ENCODE peak calls at places on chromosome 15, in eight cellular contexts. F, S, K, E, T, Q, A and I are unnamed samples. For H3K4me1, the result is how much of the 10 kb centered on the place peaks cover.

GRCh38 chr15:89090791-89091666 is 2.8 kb downstream of the ABHD2 start:
- DNase-seq in F (no peak), S (peak), K (peak), E (no peak), T (no peak), Q (peak), A (peak), I (no peak)

GRCh38 chr15:59158701-59159034 is 48.0 kb upstream of the LDHAL6B start:
- DNase-seq in F (no peak), S (no peak), K (no peak), E (no peak), T (no peak), Q (no peak), A (no peak), I (no peak)

GRCh38 chr15:84834227-84834955 is 17.2 kb downstream of the ALPK3 start:
- DNase-seq in F (no peak), S (no peak), K (no peak), E (no peak), T (no peak), Q (peak), A (peak), I (peak)

GRCh38 chr15:89017370-89018066 is 70.7 kb upstream of the ABHD2 start:
- DNase-seq in F (peak), S (peak), K (peak), E (peak), T (peak), Q (peak), A (peak), I (peak)

GRCh38 chr15:20341901-20342605 is 199.5 kb downstream of the GOLGA6L6 start:
- DNase-seq in F (no peak), S (peak), K (no peak), E (peak), T (peak), Q (peak), A (peak), I (peak)

GRCh38 chr15:87816811-87817210 is 439.7 kb downstream of the NTRK3 start:
- DNase-seq in F (peak), S (no peak), K (peak), E (no peak), T (no peak), Q (no peak), A (no peak), I (no peak)

GRCh38 chr15:74389115-74390048 is 21.9 kb upstream of the CYP11A1 start:
- DNase-seq in F (no peak), S (no peak), K (no peak), E (peak), T (no peak), Q (no peak), A (peak), I (no peak)

GRCh38 chr15:76577879-76578512 is 241.4 kb downstream of the ISL2 start:
- DNase-seq in F (no peak), S (no peak), K (no peak), E (no peak), T (no peak), Q (no peak), A (no peak), I (no peak)

GRCh38 chr15:71455878-71456277 is 340.6 kb downstream of the THSD4 start:
- DNase-seq in F (no peak), S (no peak), K (no peak), E (no peak), T (no peak), Q (no peak), A (no peak), I (no peak)

GRCh38 chr15:69729167-69729748 is 276.6 kb downstream of the RPLP1 start:
- DNase-seq in F (peak), S (no peak), K (peak), E (peak), T (peak), Q (no peak), A (no peak), I (peak)

GRCh38 chr15:50219820-50220219 is 37.8 kb downstream of the SLC27A2 start:
- DNase-seq in F (no peak), S (no peak), K (peak), E (peak), T (no peak), Q (no peak), A (no peak), I (no peak)

GRCh38 chr15:89360294-89360971 is 25.8 kb upstream of the POLG start:
- DNase-seq in F (no peak), S (no peak), K (no peak), E (no peak), T (no peak), Q (no peak), A (no peak), I (peak)

GRCh38 chr15:72797834-72798233 is 14.3 kb upstream of the ADPGK start:
- DNase-seq in F (no peak), S (no peak), K (no peak), E (no peak), T (no peak), Q (no peak), A (no peak), I (no peak)

GRCh38 chr15:85125056-85125661 is 143.5 kb downstream of the PDE8A start:
- DNase-seq in F (no peak), S (no peak), K (peak), E (no peak), T (no peak), Q (no peak), A (no peak), I (peak)

GRCh38 chr15:69692342-69692741 is 239.7 kb downstream of the RPLP1 start:
- DNase-seq in F (no peak), S (no peak), K (no peak), E (no peak), T (no peak), Q (no peak), A (no peak), I (no peak)

GRCh38 chr15:62447742-62448141 is 282.7 kb upstream of the C2CD4B start:
- DNase-seq in F (no peak), S (no peak), K (no peak), E (no peak), T (no peak), Q (no peak), A (no peak), I (no peak)

GRCh38 chr15:29270169-29270955 is 740 bp upstream of the NSMCE3 start:
- DNase-seq in F (no peak), S (no peak), K (peak), E (no peak), T (no peak), Q (no peak), A (no peak), I (no peak)

GRCh38 chr15:85063088-85063487 is 81.4 kb downstream of the PDE8A start:
- DNase-seq in F (no peak), S (no peak), K (peak), E (no peak), T (no peak), Q (no peak), A (no peak), I (no peak)

GRCh38 chr15:23566070-23567050 is 886 bp downstream of the MKRN3 start:
- DNase-seq in F (no peak), S (no peak), K (no peak), E (no peak), T (peak), Q (no peak), A (no peak), I (no peak)

GRCh38 chr15:99718421-99718820 is 14.8 kb downstream of the LYSMD4 start:
- DNase-seq in F (no peak), S (no peak), K (no peak), E (no peak), T (no peak), Q (no peak), A (no peak), I (no peak)

GRCh38 chr15:74504418-74504817 is 36.6 kb upstream of the ARID3B start:
- DNase-seq in F (no peak), S (no peak), K (peak), E (no peak), T (no peak), Q (no peak), A (no peak), I (no peak)

GRCh38 chr15:67924359-67924974 is 84.6 kb upstream of the RNU6-1 start:
- DNase-seq in F (no peak), S (no peak), K (no peak), E (no peak), T (no peak), Q (no peak), A (no peak), I (no peak)

GRCh38 chr15:70259030-70259424 is 161.3 kb upstream of the TLE3 start:
- DNase-seq in F (no peak), S (peak), K (peak), E (peak), T (peak), Q (peak), A (peak), I (no peak)

GRCh38 chr15:57517027-57517671 is 74.6 kb upstream of the MYZAP start:
- DNase-seq in F (no peak), S (no peak), K (no peak), E (no peak), T (no peak), Q (no peak), A (no peak), I (no peak)

GRCh38 chr15:80611543-80612080 is 83.5 kb upstream of the ABHD17C start:
- DNase-seq in F (no peak), S (no peak), K (no peak), E (no peak), T (no peak), Q (no peak), A (no peak), I (no peak)

GRCh38 chr15:73982251-73982962 is 9.7 kb downstream of the STOML1 start:
- DNase-seq in F (no peak), S (peak), K (peak), E (peak), T (no peak), Q (peak), A (peak), I (no peak)

DNA sequence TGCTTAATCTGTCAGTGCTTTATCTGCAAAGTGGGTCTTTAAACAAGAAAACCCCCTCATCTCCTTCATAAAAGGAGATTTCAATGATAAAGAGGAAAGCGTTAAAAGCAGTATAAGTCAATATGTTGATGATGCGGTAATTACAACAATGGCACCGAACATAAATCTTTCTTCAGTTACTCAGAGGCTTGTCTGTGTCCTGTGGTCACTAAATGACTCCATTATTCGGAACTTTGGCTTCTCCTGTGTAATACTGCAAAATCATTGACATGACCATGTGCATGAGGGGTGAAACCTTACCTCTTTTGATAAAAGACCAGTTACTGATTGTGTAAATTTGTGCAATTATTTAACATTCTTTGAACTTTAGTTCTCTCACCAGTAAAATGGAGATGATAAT is 4.8 kb upstream of the USP3 start:
- DNase-seq in F (no peak), S (no peak), K (no peak), E (no peak), T (no peak), Q (no peak), A (no peak), I (no peak)
- H3K4me1 ChIP-seq in F (half or more), S (under half), K (under half), E (under half), T (half or more), Q (under half), A (under half), I (under half)

DNA sequence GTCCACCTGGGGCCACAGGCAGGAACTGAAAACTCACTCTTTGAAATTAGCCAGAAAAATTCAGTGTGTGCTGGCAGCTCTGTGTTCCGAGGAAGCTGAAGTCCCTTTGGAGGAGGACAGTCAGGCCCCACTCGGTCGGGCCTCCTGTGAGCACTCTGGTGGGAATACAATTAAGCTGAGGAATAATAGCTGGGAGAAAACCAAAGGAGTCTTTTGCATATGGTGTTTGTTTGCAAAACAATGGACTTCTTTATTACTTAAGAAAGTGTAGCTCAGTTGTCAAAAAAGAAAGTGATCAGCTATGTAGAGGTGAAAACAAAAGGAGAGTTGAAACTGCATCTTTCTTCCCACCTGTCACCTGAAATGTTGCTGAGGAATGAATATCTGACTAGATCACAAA is 202.5 kb downstream of the MEIS2 start:
- DNase-seq in F (no peak), S (no peak), K (no peak), E (no peak), T (no peak), Q (no peak), A (no peak), I (peak)
- H3K4me1 ChIP-seq in F (under half), S (under half), K (under half), E (under half), T (under half), Q (under half), A (under half), I (under half)

DNA sequence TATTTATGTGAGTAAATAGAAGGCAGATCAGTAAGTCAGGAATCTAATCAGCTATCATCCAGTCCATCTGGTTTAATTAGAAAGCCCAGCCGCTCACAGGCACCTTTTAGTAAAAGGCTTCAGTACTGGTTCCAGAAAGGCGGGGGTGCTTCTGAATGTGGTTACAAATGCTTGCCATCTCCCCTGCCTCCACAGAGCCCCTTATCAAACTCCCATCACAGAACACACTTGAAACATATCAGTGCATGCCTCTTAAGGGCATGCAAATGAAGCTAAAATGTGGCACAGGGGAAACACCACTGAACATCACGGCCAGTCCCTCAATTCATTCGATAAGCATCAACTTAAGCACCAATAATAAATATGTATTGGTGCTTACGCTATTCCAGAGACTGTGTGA is 261.4 kb downstream of the RORA start:
- DNase-seq in F (no peak), S (no peak), K (no peak), E (no peak), T (no peak), Q (no peak), A (no peak), I (no peak)
- H3K4me1 ChIP-seq in F (under half), S (under half), K (under half), E (under half), T (under half), Q (under half), A (under half), I (under half)

GRCh38 chr15:94381384-94381783 is 150.0 kb downstream of the MCTP2 start:
- DNase-seq in F (no peak), S (no peak), K (no peak), E (no peak), T (no peak), Q (no peak), A (no peak), I (peak)
- H3K4me1 ChIP-seq in F (under half), S (under half), K (under half), E (under half), T (under half), Q (under half), A (under half), I (under half)